ENCODE peak calls at places on chromosomes 2 and 18, in five cellular contexts. E is spleen, M is SJCRH30, N is testis, L is GM12878. C is an unnamed sample.

GRCh38 chr2:174544802-174545201 is 52.8 kb downstream of the WIPF1 start:
- DNase-seq in M (peak; percentile 76), L (no peak), E (no peak), N (no peak), C (no peak)

GRCh38 chr2:7190587-7191320 is 273.5 kb downstream of the RNF144A start:
- DNase-seq in E (no peak), L (no peak), M (no peak), N (no peak), C (no peak)

GRCh38 chr2:68216454-68217310 is 35.6 kb downstream of the PPP3R1 start:
- DNase-seq in E (no peak), N (no peak), L (no peak), M (no peak), C (no peak)

GRCh38 chr2:68594041-68594440 is 49.3 kb upstream of the PROKR1 start:
- DNase-seq in N (no peak), L (no peak), M (no peak), E (no peak), C (no peak)

GRCh38 chr2:231133365-231134114 is 8.7 kb upstream of the HTR2B start:
- DNase-seq in L (no peak), M (no peak), N (no peak), E (no peak), C (no peak)

GRCh38 chr2:184597571-184597980 is 753 bp upstream of the ZNF804A start:
- DNase-seq in E (peak; percentile 78), N (peak; percentile 21), M (peak; percentile 82), L (no peak), C (peak; percentile 36)

GRCh38 chr2:224545884-224546644 is 39.1 kb downstream of the CUL3 start:
- DNase-seq in L (no peak), E (no peak), N (no peak), M (no peak), C (no peak)

GRCh38 chr2:60520477-60520876 is 33.0 kb downstream of the BCL11A start:
- DNase-seq in N (no peak), E (no peak), M (no peak), L (no peak), C (no peak)

GRCh38 chr2:227106845-227107759 is 56.9 kb downstream of the COL4A4 start:
- DNase-seq in E (no peak), N (peak; percentile 63), L (no peak), M (peak; percentile 80), C (no peak)

GRCh38 chr2:197269173-197269572 is 41.4 kb downstream of the ANKRD44 start:
- DNase-seq in E (no peak), M (no peak), L (no peak), N (no peak), C (no peak)

GRCh38 chr2:199659207-199659606 is 191.8 kb downstream of the FTCDNL1 start:
- DNase-seq in M (peak; percentile 48), L (no peak), E (peak; percentile 68), N (peak; percentile 59), C (peak; percentile 71)

GRCh38 chr2:58156780-58157179 is 84.3 kb downstream of the FANCL start:
- DNase-seq in E (no peak), N (no peak), L (no peak), M (no peak), C (no peak)

GRCh38 chr2:172021074-172021931 is 21.6 kb downstream of the METAP1D start:
- DNase-seq in N (no peak), E (no peak), L (no peak), M (peak; percentile 64), C (no peak)

GRCh38 chr2:217711236-217711635 is 291.6 kb downstream of the TNS1 start:
- DNase-seq in L (no peak), N (no peak), E (no peak), M (peak; percentile 90), C (no peak)

GRCh38 chr2:238169708-238170251 is 11.0 kb downstream of the ERFE start:
- DNase-seq in L (no peak), M (no peak), N (no peak), E (no peak), C (peak; percentile 90)

GRCh38 chr2:96900237-96900636 is 30.4 kb upstream of the SEMA4C start:
- DNase-seq in M (no peak), L (no peak), E (no peak), N (no peak), C (no peak)

DNA sequence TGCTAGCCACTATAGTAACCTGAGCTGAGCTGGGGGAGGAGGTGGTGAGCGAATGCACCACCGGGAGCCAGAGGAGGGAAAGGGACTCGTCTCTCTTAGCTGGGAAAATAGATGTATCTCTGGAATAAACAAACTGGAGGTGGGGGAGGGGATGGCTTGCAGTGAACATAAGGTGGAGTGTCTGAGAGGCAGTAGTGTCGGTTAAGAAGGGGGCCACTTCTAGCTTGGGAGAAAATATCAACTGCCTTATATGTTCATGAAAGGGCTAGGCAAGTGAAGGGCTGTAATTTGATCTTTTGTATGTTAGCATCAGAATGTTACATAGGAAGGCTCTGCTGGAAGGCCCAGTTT is 2.2 kb downstream of the SETBP1 start:
- DNase-seq in N (peak; percentile 33), E (no peak), L (no peak), M (peak; percentile 64), C (no peak)
- H3K4me3 ChIP-seq in N (no peak overlapping the region), E (peak overlapping the region; percentile 73), L (peak overlapping the region; percentile 75), M (peak overlapping the region; percentile 88), C (peak overlapping the region; percentile 81)

GRCh38 chr2:69950241-69950640 is 11.2 kb downstream of the ASPRV1 start:
- DNase-seq in N (no peak), M (no peak), E (no peak), L (no peak), C (no peak)

GRCh38 chr2:69947078-69947801 is 14.2 kb downstream of the ASPRV1 start:
- DNase-seq in L (no peak), N (no peak), M (no peak), E (no peak), C (no peak)

GRCh38 chr2:69948963-69949645 is 12.3 kb downstream of the ASPRV1 start:
- DNase-seq in L (no peak), E (no peak), M (no peak), N (no peak), C (peak; percentile 28)

GRCh38 chr2:69946351-69947077 is 14.9 kb downstream of the ASPRV1 start:
- DNase-seq in M (no peak), L (peak; percentile 30), E (no peak), N (no peak), C (no peak)

GRCh38 chr2:69948032-69948962 is 13.1 kb downstream of the ASPRV1 start:
- DNase-seq in E (no peak), L (no peak), M (peak; percentile 39), N (no peak), C (peak; percentile 62)
- H3K4me1 ChIP-seq in E (peaks cover 24% of the 10 kb centered on the region), L (peaks cover 13% of the 10 kb centered on the region), M (peaks cover 6% of the 10 kb centered on the region), N (peaks cover 8% of the 10 kb centered on the region), C (no peaks in the 10 kb centered on the region)

GRCh38 chr2:180962727-180963312 is 17.6 kb upstream of the UBE2E3 start:
- DNase-seq in N (no peak), M (no peak), L (no peak), E (no peak), C (no peak)
- H3K27ac ChIP-seq in N (no peak overlapping the region), M (no peak overlapping the region), L (no peak overlapping the region), E (no peak overlapping the region), C (no peak overlapping the region)

DNA sequence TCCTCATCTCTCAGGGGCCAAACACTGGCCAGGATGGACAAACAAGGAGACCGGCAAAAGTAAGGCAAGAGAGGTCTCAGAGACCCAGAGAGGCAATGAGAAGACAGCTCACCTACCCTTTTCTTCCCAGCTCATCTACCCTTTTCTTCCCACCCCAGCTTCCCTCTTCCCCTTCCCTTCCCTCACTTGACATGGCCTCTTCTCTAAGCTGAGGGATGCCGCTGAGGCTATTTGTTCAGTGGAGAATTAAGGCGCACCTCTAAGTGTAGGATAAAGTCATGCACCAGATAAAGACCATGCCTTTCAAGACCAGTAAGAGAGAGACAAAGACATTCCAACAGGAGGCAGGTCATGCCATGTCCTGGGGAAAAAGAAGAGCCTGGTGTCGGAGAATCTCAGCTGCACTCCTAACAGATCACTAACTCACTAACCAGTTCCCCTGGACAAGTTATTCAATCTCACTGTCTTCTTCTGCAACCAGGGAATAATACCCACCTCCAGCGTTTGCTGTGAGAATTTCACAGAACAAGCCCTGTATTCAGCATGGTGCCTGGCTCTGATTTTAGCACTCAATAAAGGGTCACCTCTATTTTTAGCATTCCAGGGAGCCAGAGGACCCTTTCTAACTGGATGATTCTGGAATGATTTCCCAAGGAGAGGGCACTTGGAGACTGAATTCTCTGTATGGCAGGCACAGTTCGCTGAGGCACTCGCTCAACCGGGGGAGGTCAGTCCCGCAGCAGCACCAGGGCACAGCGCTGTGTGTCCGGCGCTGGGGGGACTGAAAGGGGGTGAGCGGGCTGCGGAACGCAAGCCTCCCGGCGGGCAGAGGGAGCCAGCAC is 3.0 kb upstream of the FOSL2 start:
- DNase-seq in M (no peak), E (peak; percentile 11), N (no peak), L (no peak), C (no peak)
- H3K4me3 ChIP-seq in M (peak overlapping the region; percentile 75), E (peak overlapping the region; percentile 64), N (peak overlapping the region; percentile 77), L (peak overlapping the region; percentile 74), C (peak overlapping the region; percentile 80)